ENCODE peak calls at places on chromosomes 7 and 10, in six cellular contexts. Q is neuronal stem cell, H is NCI-H1436, F is AG09309, Y is cardiac muscle cell, D is cardiac fibroblast. L is an unnamed sample.

GRCh38 chr10:100186813-100187212 is 984 bp upstream of the ERLIN1 start:
- DNase-seq in Q (no peak), H (no peak), F (no peak), Y (no peak), D (no peak), L (no peak)

GRCh38 chr7:16926283-16926682 is 44.5 kb upstream of the AGR3 start:
- DNase-seq in Q (no peak), H (no peak), F (peak; percentile 47), Y (peak; percentile 72), D (peak; percentile 71), L (no peak)

GRCh38 chr10:3636356-3637181 is 148.4 kb downstream of the KLF6 start:
- DNase-seq in Q (no peak), H (peak; percentile 15), F (no peak), Y (no peak), D (no peak), L (peak; percentile 80)

GRCh38 chr7:72446566-72447462 is 34.7 kb upstream of the CALN1 start:
- DNase-seq in Q (no peak), H (no peak), F (no peak), Y (no peak), D (no peak), L (no peak)

GRCh38 chr10:31886885-31887284 is 41.7 kb downstream of the ARHGAP12 start:
- DNase-seq in Q (no peak), H (no peak), F (no peak), Y (no peak), D (no peak), L (no peak)

GRCh38 chr10:29736325-29737208 is 101.8 kb upstream of the SVIL start:
- DNase-seq in Q (peak; percentile 58), H (peak; percentile 45), F (no peak), Y (peak; percentile 56), D (peak; percentile 45), L (no peak)

GRCh38 chr10:72292223-72292691 is 18.5 kb downstream of the DDIT4 start:
- DNase-seq in Q (no peak), H (no peak), F (no peak), Y (no peak), D (peak; percentile 49), L (no peak)

GRCh38 chr10:70906953-70907618 is 18.7 kb upstream of the PCBD1 start:
- DNase-seq in Q (no peak), H (no peak), F (no peak), Y (no peak), D (no peak), L (no peak)